ENCODE peak calls at places on chromosomes 2 and 18, in five cellular contexts. D, M, L, R and C are unnamed samples.

GRCh38 chr2:160719116-160719515 is 225.5 kb upstream of the RBMS1 start:
- DNase-seq in D (peak; percentile 51), M (no peak), L (no peak), R (no peak), C (peak; percentile 72)

GRCh38 chr2:23492941-23493340 is 108.0 kb downstream of the KLHL29 start:
- DNase-seq in D (no peak), M (no peak), L (no peak), R (no peak), C (no peak)

GRCh38 chr2:238851026-238851425 is 3.1 kb downstream of the TWIST2 start:
- DNase-seq in D (no peak), M (no peak), L (no peak), R (no peak), C (no peak)

GRCh38 chr2:86519349-86519748 is 43.9 kb downstream of the CHMP3 start:
- DNase-seq in D (no peak), M (no peak), L (peak; percentile 76), R (no peak), C (no peak)

GRCh38 chr2:109433926-109434325 is 179.8 kb downstream of the SEPTIN10 start:
- DNase-seq in D (no peak), M (no peak), L (no peak), R (no peak), C (no peak)

GRCh38 chr2:25043241-25043867 is 1.5 kb downstream of the EFR3B start:
- DNase-seq in D (peak; percentile 88), M (peak; percentile 48), L (peak; percentile 54), R (no peak), C (peak; percentile 87)

GRCh38 chr2:232432598-232433184 is 23.3 kb upstream of the ALPI start:
- DNase-seq in D (no peak), M (peak; percentile 15), L (no peak), R (no peak), C (no peak)

GRCh38 chr2:128263902-128264331 is 54.8 kb downstream of the HS6ST1 start:
- DNase-seq in D (no peak), M (no peak), L (no peak), R (no peak), C (no peak)

GRCh38 chr2:218186355-218186766 is 19.6 kb upstream of the CXCR1 start:
- DNase-seq in D (peak; percentile 72), M (peak; percentile 67), L (peak; percentile 75), R (peak; percentile 76), C (peak; percentile 39)
- H3K9ac ChIP-seq in D (peak overlapping the region; percentile 53), M (no peak overlapping the region), L (no peak overlapping the region), R (no peak overlapping the region), C (no peak overlapping the region)

GRCh38 chr2:64808092-64808491 is 154.4 kb upstream of the SERTAD2 start:
- DNase-seq in D (no peak), M (no peak), L (no peak), R (no peak), C (no peak)
- H3K9ac ChIP-seq in D (peak overlapping the region; percentile 75), M (peak overlapping the region; percentile 27), L (no peak overlapping the region), R (no peak overlapping the region), C (peak overlapping the region; percentile 54)

GRCh38 chr2:134118279-134119116 is 135.4 kb upstream of the MGAT5 start:
- DNase-seq in D (peak; percentile 99), M (peak; percentile 79), L (peak; percentile 98), R (peak; percentile 92), C (peak; percentile 96)
- H3K9ac ChIP-seq in D (peak overlapping the region; percentile 82), M (no peak overlapping the region), L (no peak overlapping the region), R (peak overlapping the region; percentile 38), C (no peak overlapping the region)

GRCh38 chr18:9619545-9619944 is 5.2 kb upstream of the PPP4R1 start:
- DNase-seq in D (peak; percentile 78), M (no peak), L (peak; percentile 89), R (no peak), C (peak; percentile 92)

GRCh38 chr18:9619990-9620389 is 5.6 kb upstream of the PPP4R1 start:
- DNase-seq in D (peak; percentile 66), M (no peak), L (peak; percentile 66), R (no peak), C (peak; percentile 41)

GRCh38 chr18:9615973-9616559 is 1.7 kb upstream of the PPP4R1 start:
- DNase-seq in D (peak; percentile 46), M (no peak), L (no peak), R (no peak), C (peak; percentile 45)

GRCh38 chr18:9617006-9617542 is 2.7 kb upstream of the PPP4R1 start:
- DNase-seq in D (peak; percentile 47), M (no peak), L (no peak), R (no peak), C (no peak)

GRCh38 chr18:9619056-9619455 is 4.7 kb upstream of the PPP4R1 start:
- DNase-seq in D (peak; percentile 44), M (no peak), L (peak; percentile 53), R (no peak), C (no peak)
- H3K9ac ChIP-seq in D (peak overlapping the region; percentile 33), M (peak overlapping the region; percentile 12), L (no peak overlapping the region), R (no peak overlapping the region), C (peak overlapping the region; percentile 50)

DNA sequence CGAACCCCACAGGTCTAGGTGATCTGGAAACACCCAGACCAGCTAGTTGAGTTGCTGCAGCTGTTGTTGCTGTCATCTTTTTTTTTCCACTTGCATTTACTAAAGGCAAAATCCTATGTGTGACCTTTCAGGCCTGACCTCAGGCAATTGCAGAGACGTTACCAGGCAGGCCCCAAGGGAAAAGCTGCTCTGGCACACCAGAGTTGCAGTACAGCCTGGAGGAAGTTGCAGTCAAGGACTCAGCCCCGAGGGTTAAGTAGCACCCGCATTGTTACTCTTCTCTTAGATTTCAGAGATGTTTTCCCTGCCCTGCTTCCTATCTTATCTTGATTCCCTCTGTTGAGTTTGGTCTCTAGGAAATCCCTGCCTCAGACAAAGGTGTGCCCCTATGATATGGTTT is 45.2 kb upstream of the SMAD2 start:
- DNase-seq in D (no peak), M (no peak), L (no peak), R (no peak), C (no peak)
- H3K9ac ChIP-seq in D (no peak overlapping the region), M (no peak overlapping the region), L (no peak overlapping the region), R (no peak overlapping the region), C (no peak overlapping the region)

GRCh38 chr2:215950009-215950408 is 63.3 kb downstream of the MREG start:
- DNase-seq in D (peak; percentile 63), M (peak; percentile 32), L (peak; percentile 57), R (peak; percentile 55), C (peak; percentile 39)

GRCh38 chr2:215948051-215948450 is 65.3 kb downstream of the MREG start:
- DNase-seq in D (no peak), M (no peak), L (no peak), R (no peak), C (no peak)

GRCh38 chr2:215958231-215958630 is 55.1 kb downstream of the MREG start:
- DNase-seq in D (no peak), M (no peak), L (no peak), R (no peak), C (no peak)

GRCh38 chr2:215951558-215951957 is 61.8 kb downstream of the MREG start:
- DNase-seq in D (no peak), M (no peak), L (no peak), R (peak; percentile 76), C (no peak)

GRCh38 chr2:215952860-215953637 is 60.3 kb downstream of the MREG start:
- DNase-seq in D (no peak), M (no peak), L (no peak), R (peak; percentile 31), C (no peak)
- H3K9ac ChIP-seq in D (no peak overlapping the region), M (no peak overlapping the region), L (no peak overlapping the region), R (no peak overlapping the region), C (no peak overlapping the region)

GRCh38 chr2:177617849-177618248 is 225.3 kb downstream of the AGPS start:
- DNase-seq in D (no peak), M (no peak), L (no peak), R (no peak), C (no peak)
- H3K9ac ChIP-seq in D (peak overlapping the region; percentile 100), M (peak overlapping the region; percentile 76), L (peak overlapping the region; percentile 99), R (peak overlapping the region; percentile 95), C (peak overlapping the region; percentile 95)

GRCh38 chr2:241926541-241927311 is 57.2 kb downstream of the RTP5 start:
- DNase-seq in D (no peak), M (no peak), L (no peak), R (peak; percentile 61), C (no peak)
- H3K9ac ChIP-seq in D (no peak overlapping the region), M (no peak overlapping the region), L (no peak overlapping the region), R (no peak overlapping the region), C (no peak overlapping the region)

DNA sequence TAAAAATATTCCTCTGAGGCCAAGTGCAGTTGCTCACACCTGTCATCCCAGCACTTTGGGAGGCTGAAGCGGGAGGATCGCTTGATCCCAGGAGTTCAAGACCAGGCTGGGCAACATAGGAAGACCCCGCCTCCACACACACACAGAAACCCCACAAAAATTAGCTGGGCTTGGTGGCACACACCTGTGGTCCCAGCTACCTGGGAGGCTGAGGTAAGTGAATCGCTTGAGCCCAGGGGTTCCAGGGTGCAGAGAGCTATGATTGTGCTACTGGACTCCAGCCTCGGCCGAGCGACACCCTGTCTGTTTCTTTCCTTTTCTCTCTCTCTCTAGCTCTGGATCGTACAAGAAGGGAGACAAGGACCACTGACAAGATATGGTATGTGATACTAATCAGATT is 1.8 kb upstream of the XRCC5 start:
- DNase-seq in D (no peak), M (no peak), L (no peak), R (no peak), C (no peak)
- H3K9ac ChIP-seq in D (peak overlapping the region; percentile 98), M (no peak overlapping the region), L (no peak overlapping the region), R (peak overlapping the region; percentile 93), C (peak overlapping the region; percentile 74)

GRCh38 chr18:25230658-25231326 is 121.2 kb downstream of the ZNF521 start:
- DNase-seq in D (peak; percentile 91), M (no peak), L (peak; percentile 95), R (no peak), C (peak; percentile 85)
- H3K9ac ChIP-seq in D (peak overlapping the region; percentile 80), M (no peak overlapping the region), L (peak overlapping the region; percentile 45), R (no peak overlapping the region), C (peak overlapping the region; percentile 35)